ENCODE peak calls at places on chromosomes 11 and 22, in four cellular contexts. F is K562, I is GM12878, V is HepG2. T is an unnamed sample.

GRCh38 chr11:59102259-59102765 is 4.7 kb upstream of the FAM111B start:
- DNase-seq in F (peak; percentile 68), I (peak; percentile 74), V (no peak), T (peak; percentile 96)

GRCh38 chr11:127873478-127873877 is 713.9 kb downstream of the ETS1 start:
- DNase-seq in F (no peak), I (no peak), V (no peak), T (no peak)

GRCh38 chr11:130066338-130066737 is 3.4 kb upstream of the APLP2 start:
- DNase-seq in V (no peak), I (no peak), F (no peak), T (no peak)

GRCh38 chr11:125224391-125225015 is 60.0 kb downstream of the PKNOX2 start:
- DNase-seq in I (no peak), V (peak; percentile 9), F (peak; percentile 8), T (peak; percentile 72)

GRCh38 chr11:119106564-119107537 is at the start of gene C2CD2L:
- DNase-seq in F (peak; percentile 98), I (peak; percentile 70), V (peak; percentile 68), T (peak; percentile 95)

GRCh38 chr11:64598106-64598796 is 7.2 kb downstream of the SLC22A12 start:
- DNase-seq in I (no peak), F (no peak), V (no peak), T (no peak)

GRCh38 chr22:48553119-48553518 is 1274.6 kb downstream of the BRD1 start:
- DNase-seq in V (no peak), F (no peak), I (no peak), T (no peak)

GRCh38 chr11:76793834-76794291 is 10.7 kb downstream of the TSKU start:
- DNase-seq in F (no peak), V (no peak), I (no peak), T (no peak)

GRCh38 chr11:114989536-114989935 is 311.2 kb downstream of the NXPE2 start:
- DNase-seq in F (no peak), V (no peak), I (no peak), T (no peak)

GRCh38 chr11:73623651-73624050 is 22.7 kb upstream of the PLEKHB1 start:
- DNase-seq in F (no peak), V (no peak), I (no peak), T (no peak)

GRCh38 chr11:75280770-75281468 is 40.3 kb downstream of the TPBGL start:
- DNase-seq in I (no peak), V (no peak), F (no peak), T (no peak)

GRCh38 chr22:37896181-37896592 is 9.9 kb upstream of the MICALL1 start:
- DNase-seq in V (peak; percentile 90), F (no peak), I (peak; percentile 60), T (peak; percentile 43)

GRCh38 chr22:50307891-50308596 is 598 bp upstream of the PLXNB2 start:
- DNase-seq in I (no peak), V (no peak), F (no peak), T (no peak)

GRCh38 chr22:32712644-32713355 is 88.7 kb upstream of the TIMP3 start:
- DNase-seq in F (no peak), V (no peak), I (no peak), T (no peak)

GRCh38 chr11:108154591-108154990 is 33.2 kb downstream of the ACAT1 start:
- DNase-seq in V (no peak), I (no peak), F (no peak), T (no peak)

GRCh38 chr11:87437844-87438223 is 400.1 kb downstream of the TMEM135 start:
- DNase-seq in F (no peak), I (no peak), V (no peak), T (no peak)

GRCh38 chr11:44993971-44994705 is 43.5 kb upstream of the TP53I11 start:
- DNase-seq in V (no peak), F (no peak), I (no peak), T (no peak)

GRCh38 chr11:38824573-38824972 is 2226.5 kb upstream of the RAG2 start:
- DNase-seq in I (no peak), V (peak; percentile 8), F (peak; percentile 3), T (peak; percentile 47)

GRCh38 chr22:42114721-42115120 is 15.9 kb downstream of the CYP2D6 start:
- DNase-seq in I (no peak), V (peak; percentile 54), F (peak; percentile 21), T (peak; percentile 86)

GRCh38 chr11:36702330-36703054 is 104.5 kb upstream of the RAG2 start:
- DNase-seq in I (peak; percentile 41), F (peak; percentile 64), V (peak; percentile 63), T (peak; percentile 85)

GRCh38 chr11:64317961-64318693 is at the start of gene PRDX5:
- DNase-seq in V (peak; percentile 94), F (peak; percentile 97), I (peak; percentile 92), T (peak; percentile 97)

GRCh38 chr11:76686261-76687079 is 15.9 kb upstream of the LRRC32 start:
- DNase-seq in I (no peak), V (no peak), F (no peak), T (peak; percentile 62)

GRCh38 chr11:68775951-68776388 is 24.6 kb upstream of the TESMIN start:
- DNase-seq in F (no peak), I (no peak), V (no peak), T (no peak)

GRCh38 chr22:17101475-17102296 is 16.9 kb downstream of the IL17RA start:
- DNase-seq in V (no peak), F (no peak), I (no peak), T (no peak)

GRCh38 chr22:40721266-40721665 is 42.0 kb downstream of the MCHR1 start:
- DNase-seq in V (peak; percentile 40), I (no peak), F (peak; percentile 24), T (peak; percentile 45)

GRCh38 chr22:19038164-19038546 is 84.1 kb downstream of the DGCR2 start:
- DNase-seq in F (no peak), V (no peak), I (no peak), T (no peak)

GRCh38 chr22:34696557-34696956 is 369.4 kb upstream of the ISX start:
- DNase-seq in I (no peak), F (peak; percentile 4), V (no peak), T (peak; percentile 74)

GRCh38 chr11:113873241-113873626 is 2.1 kb downstream of the USP28 start:
- DNase-seq in F (no peak), V (no peak), I (no peak), T (peak; percentile 27)

GRCh38 chr11:78149646-78150045 is 10.2 kb upstream of the ALG8 start:
- DNase-seq in I (no peak), F (no peak), V (no peak), T (no peak)

GRCh38 chr11:93842461-93842860 is 8.0 kb downstream of the VSTM5 start:
- DNase-seq in V (no peak), F (peak; percentile 46), I (no peak), T (no peak)

GRCh38 chr11:27420722-27421572 is 51.6 kb downstream of the LGR4 start:
- DNase-seq in V (no peak), F (peak; percentile 89), I (no peak), T (no peak)

GRCh38 chr11:17978553-17979287 is 34.1 kb downstream of the SERGEF start:
- DNase-seq in I (no peak), F (peak; percentile 51), V (peak; percentile 59), T (peak; percentile 83)

GRCh38 chr11:80929406-80929805 is 1488.6 kb upstream of the TENM4 start:
- DNase-seq in V (no peak), F (no peak), I (no peak), T (no peak)

GRCh38 chr11:113947989-113948388 is 26.9 kb upstream of the HTR3A start:
- DNase-seq in V (no peak), I (no peak), F (no peak), T (no peak)

GRCh38 chr11:20688761-20689160 is 19.4 kb downstream of the NELL1 start:
- DNase-seq in F (no peak), V (no peak), I (no peak), T (no peak)

GRCh38 chr22:46909237-46910030 is 147.0 kb downstream of the TBC1D22A start:
- DNase-seq in F (no peak), I (no peak), V (no peak), T (no peak)

GRCh38 chr11:132125855-132126841 is 755.7 kb downstream of the NTM start:
- DNase-seq in F (no peak), I (no peak), V (no peak), T (peak; percentile 87)

GRCh38 chr11:132126973-132127900 is 756.8 kb downstream of the NTM start:
- DNase-seq in I (no peak), V (peak; percentile 3), F (no peak), T (peak; percentile 85)

GRCh38 chr11:132134322-132134721 is 763.9 kb downstream of the NTM start:
- DNase-seq in V (no peak), I (no peak), F (no peak), T (no peak)

GRCh38 chr11:132131962-132132361 is 761.5 kb downstream of the NTM start:
- DNase-seq in V (no peak), F (no peak), I (no peak), T (peak; percentile 73)

GRCh38 chr11:132131051-132131450 is 760.6 kb downstream of the NTM start:
- DNase-seq in F (no peak), V (no peak), I (no peak), T (no peak)
- TF ChIP-seq JUNB in F (no peak), V (no peak), I (no peak), T (no peak)

GRCh38 chr11:65954771-65955170 is 6.8 kb upstream of the SART1 start:
- DNase-seq in I (no peak), F (no peak), V (no peak), T (no peak)
- H2AFZ ChIP-seq in I (no peak overlapping the region), F (no peak overlapping the region), V (no peak overlapping the region), T (no peak overlapping the region)

DNA sequence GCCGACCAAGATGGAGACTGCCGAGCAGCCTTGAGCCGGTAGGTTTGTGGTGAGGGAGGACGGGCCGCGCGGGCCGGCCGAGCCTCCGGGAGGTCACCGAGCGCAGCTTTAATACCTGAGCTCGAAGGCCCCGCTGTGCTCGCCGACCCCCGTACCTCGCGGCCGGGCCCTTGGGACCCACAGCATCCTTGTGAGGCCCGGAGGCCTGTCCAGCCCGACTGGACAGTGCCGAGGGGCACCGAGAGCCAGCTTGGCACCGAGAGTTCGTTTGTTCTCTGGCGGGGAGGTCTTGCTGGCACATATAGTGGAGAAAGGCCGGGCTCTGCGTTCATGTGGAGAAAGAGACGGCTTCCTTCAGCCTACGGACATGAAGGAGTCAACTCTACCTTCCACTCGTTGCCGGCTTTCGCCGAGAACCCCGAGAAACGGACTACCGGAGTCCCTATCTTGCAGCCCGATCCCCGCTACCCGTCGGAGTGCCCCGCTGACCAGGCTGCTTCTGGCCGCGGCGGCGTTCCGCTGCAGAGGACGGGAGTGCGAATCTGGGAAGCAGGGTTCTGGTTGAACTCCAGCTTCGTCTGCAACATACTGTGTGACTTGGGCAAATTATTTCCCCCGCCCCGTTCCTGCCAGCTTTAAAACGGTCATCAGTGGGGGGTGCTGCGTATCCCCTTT is 348 bp downstream of the TSSC4 start:
- DNase-seq in I (no peak), V (no peak), F (no peak), T (no peak)
- TF ChIP-seq JUNB in I (no peak), V (no peak), F (no peak), T (no peak)

DNA sequence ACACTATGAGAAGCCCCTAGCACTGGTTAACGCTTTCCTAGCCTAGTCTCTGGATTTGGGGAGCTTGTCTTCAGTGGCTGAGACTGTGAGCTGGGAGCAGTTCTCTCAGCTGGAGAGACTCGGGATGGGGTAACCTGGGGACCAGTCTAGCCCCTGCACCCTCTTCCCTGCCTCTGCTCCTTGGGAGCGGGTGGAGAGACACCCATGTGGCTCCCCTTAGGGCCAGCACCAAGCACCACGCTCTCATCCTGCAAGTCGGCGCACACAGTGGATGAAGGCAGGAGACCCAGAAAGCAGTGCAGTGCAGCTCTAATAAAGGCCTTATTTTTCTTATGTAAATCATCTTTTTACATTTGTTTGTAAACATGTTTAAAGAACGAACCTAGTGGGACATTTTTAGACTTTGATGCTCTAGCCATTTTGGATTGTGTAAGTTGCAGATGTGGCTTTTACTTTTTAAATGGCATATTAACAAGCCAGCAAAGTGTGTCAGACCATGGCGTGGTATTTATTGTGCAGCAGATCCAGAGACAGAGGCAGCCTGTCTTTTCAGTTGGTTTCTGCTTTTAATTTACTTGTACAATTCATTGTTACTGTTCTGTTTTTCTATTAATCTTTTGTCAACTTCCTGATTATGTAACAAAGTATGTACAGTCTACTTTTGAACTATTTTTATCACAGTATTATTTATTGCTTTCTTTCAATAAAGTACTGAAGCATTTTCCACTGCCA is 14.5 kb upstream of the CTTN start:
- DNase-seq in V (no peak), F (no peak), I (no peak), T (no peak)
- H2AFZ ChIP-seq in V (no peak overlapping the region), F (no peak overlapping the region), I (no peak overlapping the region), T (no peak overlapping the region)

T was measured in GM23338.